ENCODE peak calls at places on chromosomes 7 and 10, in ten cellular contexts. G is cardiac fibroblast; Y is psoas muscle; Q is CD8-positive, alpha-beta T cell; M is right lobe of liver; A is bronchial epithelial cell; R is choroid plexus epithelial cell; K is HFF-Myc; I is NB4; E is heart left ventricle. D is an unnamed sample.

GRCh38 chr7:39733881-39734571 is 110.7 kb downstream of the RALA start:
- DNase-seq in R (peak), Y (no peak), I (peak), A (peak), M (no peak), E (no peak), Q (no peak), K (peak), G (peak), D (peak)

GRCh38 chr7:108094375-108094774 is 35.8 kb downstream of the LAMB4 start:
- DNase-seq in A (no peak), G (peak), I (no peak), R (peak), M (no peak), K (peak), Q (no peak), E (no peak), Y (no peak), D (peak)

GRCh38 chr10:35585356-35585755 is 19.8 kb upstream of the GJD4 start:
- DNase-seq in G (no peak), Y (no peak), Q (no peak), I (no peak), R (no peak), E (no peak), A (no peak), M (no peak), K (no peak), D (no peak)

GRCh38 chr10:77625379-77625778 is 12.2 kb downstream of the KCNMA1 start:
- DNase-seq in I (no peak), R (no peak), G (no peak), A (no peak), Q (no peak), M (no peak), K (no peak), E (no peak), Y (no peak), D (peak)

GRCh38 chr7:103577059-103577458 is 131.1 kb upstream of the SLC26A5 start:
- DNase-seq in R (no peak), I (no peak), A (no peak), G (no peak), M (no peak), Q (no peak), Y (no peak), E (no peak), K (no peak), D (no peak)

GRCh38 chr10:90872648-90873020 is 860 bp downstream of the RPP30 start:
- DNase-seq in E (no peak), G (no peak), K (no peak), A (no peak), Q (no peak), R (no peak), Y (no peak), I (no peak), M (no peak), D (no peak)

GRCh38 chr7:74070619-74070920 is 13.0 kb upstream of the LIMK1 start:
- DNase-seq in R (no peak), A (no peak), E (peak), Y (no peak), M (peak), K (no peak), I (no peak), Q (no peak), G (no peak), D (no peak)

GRCh38 chr10:72692897-72693598 is 1.1 kb downstream of the MCU start:
- DNase-seq in E (no peak), I (peak), K (no peak), Y (no peak), G (peak), M (no peak), A (peak), Q (no peak), R (peak), D (peak)

GRCh38 chr10:70440296-70441160 is 953 bp downstream of the NODAL start:
- DNase-seq in Q (no peak), M (no peak), G (no peak), I (no peak), Y (no peak), K (no peak), R (no peak), A (no peak), E (no peak), D (no peak)

GRCh38 chr10:76282122-76283030 is 851.0 kb downstream of the LRMDA start:
- DNase-seq in K (no peak), R (no peak), E (no peak), Y (no peak), A (no peak), M (no peak), Q (no peak), G (peak), I (no peak), D (peak)

GRCh38 chr7:369981-370621 is 80.1 kb downstream of the FOXL3 start:
- DNase-seq in K (no peak), I (no peak), E (peak), A (peak), M (peak), R (no peak), Q (no peak), G (no peak), Y (no peak), D (no peak)

GRCh38 chr7:370775-371118 is 80.8 kb downstream of the FOXL3 start:
- DNase-seq in Y (no peak), A (no peak), G (no peak), Q (no peak), M (no peak), E (no peak), I (no peak), R (no peak), K (no peak), D (no peak)

GRCh38 chr7:367351-367841 is 77.4 kb downstream of the FOXL3 start:
- DNase-seq in K (no peak), Y (no peak), G (no peak), I (no peak), E (no peak), M (peak), R (no peak), Q (no peak), A (no peak), D (no peak)

GRCh38 chr7:369476-369980 is 79.6 kb downstream of the FOXL3 start:
- DNase-seq in E (peak), I (no peak), Y (peak), G (no peak), K (no peak), Q (no peak), A (peak), M (peak), R (no peak), D (no peak)

GRCh38 chr7:368651-369475 is 78.9 kb downstream of the FOXL3 start:
- DNase-seq in R (no peak), I (no peak), G (no peak), Q (no peak), E (peak), A (peak), Y (peak), M (peak), K (no peak), D (no peak)
- H3K4me3 ChIP-seq in R (no peak), I (no peak), G (no peak), Q (no peak), E (no peak), A (peak), Y (no peak), M (no peak), K (no peak), D (no peak)

GRCh38 chr7:152025077-152025936 is at the start of gene GALNT11:
- DNase-seq in R (peak), A (peak), K (peak), M (peak), Y (peak), G (peak), I (peak), E (peak), Q (peak), D (peak)
- TF ChIP-seq CTCF in R (peak), A (peak), K (peak), M (peak), Y (no peak), G (peak), I (peak), E (peak), Q (peak), D (peak)

GRCh38 chr10:4451512-4451911 is 374.5 kb upstream of the AKR1E2 start:
- DNase-seq in G (no peak), A (no peak), Y (no peak), M (no peak), K (no peak), I (no peak), Q (no peak), R (no peak), E (no peak), D (no peak)

GRCh38 chr10:4450169-4450568 is 375.8 kb upstream of the AKR1E2 start:
- DNase-seq in R (no peak), E (no peak), Y (no peak), M (no peak), Q (no peak), I (no peak), A (no peak), K (no peak), G (no peak), D (no peak)

GRCh38 chr10:4453950-4454349 is 372.1 kb upstream of the AKR1E2 start:
- DNase-seq in R (no peak), Y (no peak), K (no peak), I (no peak), E (no peak), M (no peak), A (no peak), G (no peak), Q (no peak), D (no peak)

GRCh38 chr10:4453276-4453675 is 372.7 kb upstream of the AKR1E2 start:
- DNase-seq in K (no peak), G (no peak), E (no peak), I (no peak), Y (no peak), M (no peak), R (no peak), Q (no peak), A (no peak), D (no peak)

GRCh38 chr10:4450981-4451501 is 375.0 kb upstream of the AKR1E2 start:
- DNase-seq in M (no peak), A (peak), K (peak), R (peak), Y (no peak), E (no peak), I (peak), G (peak), Q (no peak), D (peak)
- H3K4me3 ChIP-seq in M (no peak), A (no peak), K (no peak), R (no peak), Y (no peak), E (no peak), I (no peak), G (no peak), Q (no peak), D (no peak)

GRCh38 chr7:12715372-12716133 is 28.1 kb downstream of the ARL4A start:
- DNase-seq in M (no peak), Q (no peak), G (peak), K (peak), R (peak), Y (peak), I (peak), E (peak), A (peak), D (peak)
- TF ChIP-seq CTCF in M (no peak), Q (no peak), G (no peak), K (no peak), R (no peak), Y (no peak), I (no peak), E (no peak), A (no peak), D (no peak)

GRCh38 chr10:26861326-26861998 is 704 bp upstream of the ABI1 start:
- DNase-seq in Y (no peak), A (no peak), R (no peak), I (no peak), G (no peak), Q (no peak), K (no peak), E (no peak), M (no peak), D (no peak)
- H3K4me3 ChIP-seq in Y (peak), A (no peak), R (peak), I (no peak), G (no peak), Q (no peak), K (peak), E (peak), M (peak), D (peak)

DNA sequence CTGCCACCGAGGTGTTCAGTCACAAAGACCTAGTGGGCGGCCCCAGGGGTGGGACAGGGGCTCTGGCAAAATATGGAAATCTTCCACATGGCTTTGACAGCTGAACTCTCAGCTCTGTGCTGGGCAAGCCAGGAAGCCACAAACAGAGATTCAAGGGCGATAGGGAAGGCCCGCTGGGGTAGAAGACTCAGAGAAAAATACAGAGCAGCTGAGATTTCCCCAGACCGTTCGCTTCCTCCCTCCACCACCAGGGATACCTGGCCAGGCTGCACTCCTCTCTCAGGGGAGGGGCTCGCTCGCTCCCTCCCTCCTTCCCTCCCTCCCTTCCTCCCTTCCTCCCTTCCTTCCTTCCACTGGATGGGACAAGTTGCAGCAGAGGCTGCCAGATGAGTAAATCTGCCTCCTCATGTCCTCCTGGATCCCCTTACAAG is 260.5 kb downstream of the PRPF18 start:
- DNase-seq in Q (no peak), G (no peak), A (peak), M (no peak), I (no peak), K (no peak), E (no peak), Y (no peak), R (no peak), D (no peak)
- TF ChIP-seq CTCF in Q (no peak), G (no peak), A (peak), M (no peak), I (no peak), K (no peak), E (no peak), Y (no peak), R (peak), D (no peak)

GRCh38 chr10:97319671-97320479 is 804 bp downstream of the FRAT1 start:
- DNase-seq in G (no peak), K (no peak), A (peak), R (peak), E (peak), Y (peak), Q (peak), M (peak), I (peak), D (no peak)

GRCh38 chr10:97321032-97321806 is 2.1 kb downstream of the FRAT1 start:
- DNase-seq in R (no peak), A (no peak), I (peak), G (no peak), E (peak), K (no peak), Q (peak), M (peak), Y (peak), D (no peak)

GRCh38 chr10:97318772-97319651 is at the start of gene FRAT1:
- DNase-seq in M (peak), A (peak), Q (peak), G (peak), R (peak), I (peak), Y (peak), K (peak), E (peak), D (peak)

GRCh38 chr10:97321807-97322195 is 2.7 kb downstream of the FRAT1 start:
- DNase-seq in A (no peak), Q (no peak), Y (no peak), K (no peak), M (no peak), I (no peak), E (no peak), R (no peak), G (no peak), D (no peak)

DNA sequence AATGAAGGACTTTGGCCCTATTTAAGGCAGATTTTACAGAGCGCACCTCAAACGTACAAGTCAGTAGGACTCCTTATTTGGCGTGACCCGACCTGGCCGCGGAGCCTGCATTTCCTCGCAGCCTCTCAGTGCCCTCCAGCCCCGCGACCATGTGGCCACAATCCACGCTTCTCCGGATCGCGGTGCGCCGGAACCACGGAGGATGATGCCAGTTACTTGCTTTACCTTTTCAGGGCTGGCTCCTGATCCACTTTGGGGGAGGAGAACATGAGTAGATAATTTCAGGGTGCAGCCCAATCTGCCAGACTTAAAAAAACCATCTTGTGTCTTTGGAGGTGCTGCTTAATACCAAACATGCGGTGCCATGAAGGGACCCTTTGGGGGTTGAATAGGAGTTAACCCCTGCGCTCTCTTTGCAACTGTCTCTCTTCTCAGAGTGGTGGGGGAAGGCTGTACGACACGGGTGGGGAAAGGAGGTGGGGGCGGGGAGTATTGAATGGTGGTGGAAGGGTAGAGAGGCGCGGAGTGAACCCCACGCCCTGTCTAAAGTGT is 1.5 kb downstream of the FRAT1 start:
- DNase-seq in G (no peak), M (peak), A (no peak), I (no peak), E (peak), K (no peak), R (no peak), Q (peak), Y (no peak), D (no peak)
- H3K4me3 ChIP-seq in G (peak), M (peak), A (no peak), I (peak), E (peak), K (peak), R (peak), Q (peak), Y (peak), D (peak)

GRCh38 chr10:129873351-129873750 is 90.7 kb downstream of the EBF3 start:
- DNase-seq in A (no peak), R (no peak), E (no peak), Q (no peak), K (no peak), M (no peak), I (no peak), Y (no peak), G (no peak), D (no peak)

GRCh38 chr10:129881641-129882040 is 82.4 kb downstream of the EBF3 start:
- DNase-seq in A (no peak), Q (no peak), M (no peak), K (no peak), R (no peak), G (no peak), E (no peak), I (peak), Y (no peak), D (no peak)

GRCh38 chr10:129880191-129880590 is 83.9 kb downstream of the EBF3 start:
- DNase-seq in Y (no peak), M (no peak), Q (no peak), E (no peak), A (no peak), I (no peak), G (no peak), K (no peak), R (no peak), D (no peak)

GRCh38 chr10:129875993-129876727 is 87.9 kb downstream of the EBF3 start:
- DNase-seq in K (no peak), Y (no peak), I (no peak), M (no peak), Q (no peak), A (no peak), E (no peak), G (no peak), R (no peak), D (no peak)

DNA sequence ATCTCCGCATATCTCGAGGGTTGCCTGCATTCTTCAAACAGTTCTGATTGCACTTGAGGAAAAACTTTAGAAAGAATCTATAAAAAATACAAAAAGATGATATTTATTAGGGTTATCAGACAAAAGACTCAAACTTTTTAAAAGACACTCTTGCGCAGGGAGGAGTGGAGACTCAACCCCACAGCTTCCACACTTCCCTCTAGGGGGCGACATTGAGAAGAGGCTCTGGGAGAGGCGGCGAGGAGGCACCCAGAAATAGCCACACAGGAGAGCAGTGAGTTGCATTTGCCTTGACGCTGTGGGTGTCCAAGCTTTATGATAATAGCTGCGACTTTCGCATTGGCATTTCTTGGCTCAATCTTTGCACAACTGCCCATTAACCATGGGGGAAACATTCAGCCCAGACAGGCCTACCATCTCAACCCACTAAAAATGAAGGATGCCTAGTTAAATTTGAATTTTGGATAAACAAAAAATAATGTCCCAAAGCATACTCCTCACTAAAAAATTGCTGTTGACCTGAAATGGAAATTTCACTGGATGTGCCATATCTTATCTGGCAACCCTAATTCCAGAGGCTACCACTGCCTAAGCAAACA is 86.2 kb downstream of the EBF3 start:
- DNase-seq in G (peak), Q (no peak), R (peak), Y (no peak), M (no peak), A (no peak), I (peak), E (no peak), K (no peak), D (no peak)
- TF ChIP-seq CTCF in G (peak), Q (peak), R (peak), Y (peak), M (no peak), A (no peak), I (peak), E (peak), K (peak), D (peak)

GRCh38 chr7:144513332-144513731 is 109.8 kb upstream of the NOBOX start:
- DNase-seq in K (no peak), M (no peak), G (peak), E (no peak), Y (no peak), A (peak), I (peak), R (peak), Q (no peak), D (no peak)

GRCh38 chr7:144519900-144520299 is 116.4 kb upstream of the NOBOX start:
- DNase-seq in E (no peak), A (no peak), I (no peak), G (no peak), Y (no peak), R (no peak), M (no peak), K (no peak), Q (no peak), D (no peak)

GRCh38 chr7:144516729-144517128 is 113.2 kb upstream of the NOBOX start:
- DNase-seq in E (no peak), A (no peak), G (no peak), R (no peak), Q (no peak), K (no peak), Y (no peak), M (no peak), I (no peak), D (no peak)

GRCh38 chr7:144515430-144515829 is 111.9 kb upstream of the NOBOX start:
- DNase-seq in Q (no peak), G (no peak), Y (no peak), R (no peak), K (no peak), A (no peak), I (no peak), M (no peak), E (no peak), D (no peak)

GRCh38 chr7:144517762-144518161 is 114.3 kb upstream of the NOBOX start:
- DNase-seq in Q (no peak), R (no peak), Y (no peak), E (no peak), A (no peak), I (no peak), K (no peak), M (no peak), G (no peak), D (no peak)
- H3K4me3 ChIP-seq in Q (no peak), R (no peak), Y (no peak), E (no peak), A (no peak), I (no peak), K (no peak), M (no peak), G (no peak), D (no peak)

D was measured in astrocyte of the spinal cord.